ENCODE peak calls at places on chromosomes 5 and 9, in four cellular contexts. G is H9, D is IMR-90, L is H1. A is an unnamed sample.

GRCh38 chr9:90642570-90643539 is at the start of gene DIRAS2:
- DNase-seq in G (peak; percentile 79), D (peak; percentile 43), L (peak; percentile 33), A (peak; percentile 81)

GRCh38 chr9:127887792-127888191 is 10.3 kb upstream of the AK1 start:
- DNase-seq in G (no peak), D (no peak), L (no peak), A (no peak)

GRCh38 chr9:124218438-124219289 is 39.1 kb upstream of the NEK6 start:
- DNase-seq in G (no peak), D (peak; percentile 66), L (no peak), A (no peak)

GRCh38 chr5:96883871-96884270 is 7.6 kb downstream of the ERAP2 start:
- DNase-seq in G (no peak), D (no peak), L (no peak), A (no peak)

GRCh38 chr9:118268046-118268445 is 563.8 kb downstream of the TLR4 start:
- DNase-seq in G (no peak), D (no peak), L (no peak), A (no peak)

GRCh38 chr9:87564706-87565335 is 67.2 kb downstream of the DAPK1 start:
- DNase-seq in G (no peak), D (no peak), L (no peak), A (no peak)

GRCh38 chr5:109874108-109874507 is 184.4 kb downstream of the MAN2A1 start:
- DNase-seq in G (no peak), D (no peak), L (no peak), A (no peak)

GRCh38 chr5:150710165-150710564 is 9.3 kb upstream of the RBM22 start:
- DNase-seq in G (no peak), D (no peak), L (no peak), A (peak; percentile 26)

GRCh38 chr5:59829389-59829788 is 64.1 kb downstream of the PDE4D start:
- DNase-seq in G (no peak), D (peak; percentile 79), L (no peak), A (no peak)

GRCh38 chr5:105101597-105101996 is 1539.0 kb upstream of the NUDT12 start:
- DNase-seq in G (no peak), D (no peak), L (no peak), A (no peak)

GRCh38 chr5:77645158-77645994 is 6.9 kb upstream of the OTP start:
- DNase-seq in G (peak; percentile 66), D (no peak), L (no peak), A (no peak)

GRCh38 chr9:96719538-96720315 is 58.2 kb downstream of the ZNF510 start:
- DNase-seq in G (no peak), D (no peak), L (no peak), A (no peak)

GRCh38 chr5:93378073-93378472 is 202.9 kb downstream of the NR2F1-AS1 start:
- DNase-seq in G (no peak), D (peak; percentile 95), L (no peak), A (no peak)

GRCh38 chr5:33936004-33936380 is 194 bp upstream of the RXFP3 start:
- DNase-seq in G (peak; percentile 82), D (peak; percentile 54), L (no peak), A (peak; percentile 77)

GRCh38 chr9:85900504-85901201 is 40.3 kb upstream of the NAA35 start:
- DNase-seq in G (peak; percentile 63), D (peak; percentile 36), L (peak; percentile 10), A (peak; percentile 69)

GRCh38 chr5:173412566-173412965 is 84.4 kb upstream of the STC2 start:
- DNase-seq in G (no peak), D (peak; percentile 66), L (no peak), A (peak; percentile 9)

GRCh38 chr9:71767421-71768321 is 642 bp downstream of the CEMIP2 start:
- DNase-seq in G (no peak), D (peak; percentile 26), L (no peak), A (peak; percentile 63)

GRCh38 chr9:13707635-13708410 is 428.3 kb upstream of the MPDZ start:
- DNase-seq in G (no peak), D (peak; percentile 47), L (no peak), A (peak; percentile 8)

GRCh38 chr9:16213781-16214515 is 656.5 kb downstream of the BNC2 start:
- DNase-seq in G (no peak), D (peak; percentile 99), L (no peak), A (no peak)

GRCh38 chr5:9241459-9241858 is 304.4 kb downstream of the SEMA5A start:
- DNase-seq in G (no peak), D (no peak), L (no peak), A (no peak)

GRCh38 chr5:110439280-110439679 is 287.2 kb downstream of the TMEM232 start:
- DNase-seq in G (no peak), D (no peak), L (no peak), A (no peak)

GRCh38 chr5:150642567-150642927 is 2.1 kb downstream of the SYNPO start:
- DNase-seq in G (no peak), D (peak; percentile 88), L (no peak), A (peak; percentile 87)

GRCh38 chr5:56839062-56839461 is 23.7 kb downstream of the MAP3K1 start:
- DNase-seq in G (no peak), D (no peak), L (no peak), A (no peak)

GRCh38 chr9:34343090-34343489 is 13.7 kb downstream of the NUDT2 start:
- DNase-seq in G (no peak), D (no peak), L (no peak), A (no peak)

GRCh38 chr5:133205204-133205603 is 153.4 kb downstream of the HSPA4 start:
- DNase-seq in G (no peak), D (peak; percentile 48), L (no peak), A (no peak)

GRCh38 chr5:138789771-138790242 is 36.6 kb downstream of the CTNNA1 start:
- DNase-seq in G (no peak), D (peak; percentile 38), L (no peak), A (peak; percentile 68)

GRCh38 chr5:74237746-74238145 is 402.8 kb downstream of the ENC1 start:
- DNase-seq in G (no peak), D (no peak), L (no peak), A (no peak)

GRCh38 chr5:43315262-43315661 is 2.0 kb upstream of the HMGCS1 start:
- DNase-seq in G (no peak), D (peak; percentile 57), L (no peak), A (peak; percentile 18)

GRCh38 chr5:150764530-150764929 is 5.7 kb upstream of the DCTN4 start:
- DNase-seq in G (no peak), D (no peak), L (no peak), A (no peak)

GRCh38 chr5:27592231-27592630 is 553.8 kb upstream of the CDH9 start:
- DNase-seq in G (no peak), D (no peak), L (no peak), A (peak; percentile 75)

GRCh38 chr9:14051459-14051858 is 262.5 kb downstream of the NFIB start:
- DNase-seq in G (no peak), D (no peak), L (no peak), A (no peak)

GRCh38 chr5:16160706-16161105 is 18.9 kb downstream of the MARCHF11 start:
- DNase-seq in G (peak; percentile 50), D (peak; percentile 62), L (no peak), A (peak; percentile 89)

GRCh38 chr5:151699071-151699901 is 12.6 kb upstream of the SPARC start:
- DNase-seq in G (peak; percentile 57), D (peak; percentile 99), L (no peak), A (peak; percentile 98)

GRCh38 chr9:34123682-34124081 is 2.8 kb downstream of the DCAF12 start:
- DNase-seq in G (no peak), D (no peak), L (no peak), A (no peak)

GRCh38 chr5:141761-142160 is 49.5 kb upstream of the LRRC14B start:
- DNase-seq in G (no peak), D (no peak), L (no peak), A (no peak)

GRCh38 chr9:121700165-121700830 is 48.9 kb downstream of the DAB2IP start:
- DNase-seq in G (peak; percentile 71), D (peak; percentile 48), L (no peak), A (peak; percentile 71)

GRCh38 chr5:159773062-159773924 is 143.0 kb upstream of the ADRA1B start:
- DNase-seq in G (peak; percentile 62), D (peak; percentile 90), L (no peak), A (peak; percentile 66)
- H2BK120ac ChIP-seq in G (no peak overlapping the region), D (peak overlapping the region; percentile 97), L (no peak overlapping the region), A (no peak overlapping the region)

GRCh38 chr5:67774796-67775195 is 440.8 kb upstream of the PIK3R1 start:
- DNase-seq in G (no peak), D (no peak), L (no peak), A (no peak)

GRCh38 chr5:67771221-67771620 is 444.3 kb upstream of the PIK3R1 start:
- DNase-seq in G (no peak), D (no peak), L (no peak), A (no peak)

GRCh38 chr5:67771791-67772190 is 443.8 kb upstream of the PIK3R1 start:
- DNase-seq in G (no peak), D (no peak), L (no peak), A (peak; percentile 45)

GRCh38 chr5:67773439-67773988 is 442.0 kb upstream of the PIK3R1 start:
- DNase-seq in G (no peak), D (no peak), L (no peak), A (peak; percentile 27)

DNA sequence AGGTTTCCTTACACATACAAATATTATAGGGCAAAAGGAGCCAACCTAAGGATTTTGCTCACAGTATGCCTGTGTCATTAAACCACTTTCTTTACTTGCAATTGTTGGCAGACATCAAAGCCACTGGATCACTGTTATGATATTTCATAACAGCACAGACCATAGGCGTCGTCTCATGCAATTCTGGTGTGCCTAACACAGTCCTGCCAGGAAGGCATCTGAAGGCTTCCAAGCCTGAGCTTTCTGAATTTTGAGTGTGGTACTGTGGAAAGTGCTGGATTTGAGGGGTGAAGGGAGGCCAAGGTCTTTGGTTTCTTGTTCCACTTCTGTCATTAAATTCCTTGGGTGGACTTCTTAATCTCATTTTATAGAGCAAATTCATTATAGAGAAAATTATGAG is 441.4 kb upstream of the PIK3R1 start:
- DNase-seq in G (no peak), D (no peak), L (no peak), A (no peak)
- H4K5ac ChIP-seq in G (no peak overlapping the region), D (no peak overlapping the region), L (no peak overlapping the region), A (no peak overlapping the region)

GRCh38 chr9:545480-545879 is 296.0 kb upstream of the DMRT1 start:
- DNase-seq in G (no peak), D (no peak), L (no peak), A (no peak)
- H2BK120ac ChIP-seq in G (no peak overlapping the region), D (no peak overlapping the region), L (no peak overlapping the region), A (peak overlapping the region; percentile 23)

GRCh38 chr5:102453716-102454115 is 45.1 kb downstream of the SLCO6A1 start:
- DNase-seq in G (no peak), D (no peak), L (no peak), A (no peak)

GRCh38 chr5:102451082-102451481 is 47.7 kb downstream of the SLCO6A1 start:
- DNase-seq in G (no peak), D (no peak), L (no peak), A (no peak)

DNA sequence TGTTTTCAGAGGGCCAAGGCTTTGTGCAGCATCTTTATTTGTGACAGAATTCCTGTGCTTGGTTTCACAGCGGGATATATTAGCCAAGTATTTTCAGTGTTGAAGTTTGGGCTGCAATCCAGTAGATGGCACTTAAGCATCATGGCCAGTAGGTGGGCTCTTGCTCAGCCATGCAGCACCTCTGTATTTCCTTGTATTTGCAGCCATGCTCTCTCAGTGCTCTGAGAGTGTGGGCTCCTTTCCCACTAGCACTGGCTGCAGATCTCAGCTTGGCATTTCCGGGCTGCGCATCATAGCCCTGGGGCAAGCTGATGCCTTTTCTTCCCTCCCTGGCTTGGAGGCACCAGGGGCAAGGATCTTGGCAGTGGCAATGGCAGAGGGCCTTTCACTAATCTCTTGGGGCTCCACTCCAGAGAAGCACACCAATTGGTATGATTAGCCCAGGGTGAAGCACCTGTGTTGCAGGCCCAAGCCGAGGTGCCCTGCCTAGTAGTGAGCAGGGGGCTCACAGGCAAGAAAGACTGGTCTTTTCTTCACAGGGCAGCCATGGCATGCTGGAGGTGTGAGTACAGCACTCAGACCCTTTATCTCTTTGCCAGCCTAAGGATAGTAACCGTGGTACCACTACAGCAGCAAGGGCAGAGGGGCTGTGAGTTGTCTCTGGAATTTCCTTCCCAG is 48.3 kb downstream of the SLCO6A1 start:
- DNase-seq in G (peak; percentile 53), D (no peak), L (peak; percentile 9), A (peak; percentile 77)
- H4K5ac ChIP-seq in G (no peak overlapping the region), D (no peak overlapping the region), L (no peak overlapping the region), A (no peak overlapping the region)

A was measured in mesendoderm.